ENCODE peak calls at places on chromosomes 6 and 20, in five cellular contexts. T, O, S, K and U are unnamed samples.

GRCh38 chr6:84135291-84135690 is 92.2 kb downstream of the CEP162 start:
- DNase-seq in T (no peak), O (no peak), S (no peak), K (no peak), U (no peak)

GRCh38 chr6:145277358-145278097 is 457.8 kb downstream of the EPM2A start:
- DNase-seq in T (no peak), O (no peak), S (no peak), K (no peak), U (no peak)

GRCh38 chr6:56002336-56002735 is 126.9 kb upstream of the BMP5 start:
- DNase-seq in T (no peak), O (no peak), S (no peak), K (no peak), U (no peak)

GRCh38 chr20:50343490-50344179 is 153.0 kb downstream of the CEBPB start:
- DNase-seq in T (no peak), O (no peak), S (no peak), K (no peak), U (no peak)

GRCh38 chr20:49907405-49908257 is 7.7 kb downstream of the SPATA2 start:
- DNase-seq in T (no peak), O (no peak), S (no peak), K (no peak), U (no peak)

GRCh38 chr20:5090191-5090590 is 29.6 kb downstream of the PCNA start:
- DNase-seq in T (peak; percentile 38), O (no peak), S (peak; percentile 48), K (no peak), U (peak; percentile 27)

GRCh38 chr6:84556541-84557335 is 207.7 kb downstream of the TBX18 start:
- DNase-seq in T (no peak), O (no peak), S (no peak), K (no peak), U (no peak)

GRCh38 chr6:12327391-12327790 is 37.2 kb downstream of the EDN1 start:
- DNase-seq in T (no peak), O (no peak), S (no peak), K (peak; percentile 59), U (no peak)

GRCh38 chr20:23149623-23150279 is 63.6 kb upstream of the CD93 start:
- DNase-seq in T (no peak), O (no peak), S (no peak), K (no peak), U (peak; percentile 9)

GRCh38 chr20:46050444-46050843 is 21.4 kb downstream of the SLC12A5 start:
- DNase-seq in T (no peak), O (no peak), S (no peak), K (no peak), U (no peak)

GRCh38 chr6:158826819-158827501 is 7.8 kb upstream of the EZR start:
- DNase-seq in T (no peak), O (no peak), S (peak; percentile 49), K (no peak), U (no peak)

GRCh38 chr20:20664795-20665194 is 47.6 kb downstream of the RALGAPA2 start:
- DNase-seq in T (peak; percentile 22), O (peak; percentile 17), S (peak; percentile 34), K (no peak), U (no peak)

GRCh38 chr6:46888031-46888430 is 33.7 kb downstream of the ADGRF5 start:
- DNase-seq in T (no peak), O (no peak), S (no peak), K (no peak), U (no peak)

GRCh38 chr6:142642651-142643050 is 302.3 kb downstream of the HIVEP2 start:
- DNase-seq in T (no peak), O (no peak), S (no peak), K (no peak), U (no peak)

GRCh38 chr6:41723178-41723935 is 12.1 kb downstream of the TFEB start:
- DNase-seq in T (no peak), O (peak; percentile 78), S (peak; percentile 89), K (peak; percentile 97), U (no peak)

GRCh38 chr6:29723666-29724588 is 693 bp downstream of the HLA-F start:
- DNase-seq in T (peak; percentile 86), O (peak; percentile 53), S (peak; percentile 87), K (peak; percentile 31), U (peak; percentile 76)

GRCh38 chr20:18091624-18092023 is 33.9 kb upstream of the OVOL2 start:
- DNase-seq in T (no peak), O (no peak), S (no peak), K (no peak), U (no peak)

GRCh38 chr6:27604986-27605385 is 132.1 kb upstream of the ZNF184 start:
- DNase-seq in T (no peak), O (no peak), S (peak; percentile 42), K (no peak), U (no peak)

GRCh38 chr6:111534366-111534765 is 51.3 kb upstream of the REV3L start:
- DNase-seq in T (no peak), O (no peak), S (no peak), K (no peak), U (no peak)

GRCh38 chr6:47149554-47149953 is 107.4 kb upstream of the ADGRF1 start:
- DNase-seq in T (no peak), O (no peak), S (no peak), K (no peak), U (no peak)

GRCh38 chr6:69398311-69398710 is 398.5 kb downstream of the LMBRD1 start:
- DNase-seq in T (no peak), O (no peak), S (no peak), K (no peak), U (no peak)

GRCh38 chr20:6480328-6481030 is 287.0 kb upstream of the BMP2 start:
- DNase-seq in T (no peak), O (no peak), S (no peak), K (no peak), U (no peak)

GRCh38 chr6:155187994-155188706 is 75.7 kb upstream of the CLDN20 start:
- DNase-seq in T (no peak), O (no peak), S (no peak), K (peak; percentile 48), U (no peak)

GRCh38 chr6:30556714-30556963 is 350 bp upstream of the GNL1 start:
- DNase-seq in T (peak; percentile 94), O (peak; percentile 88), S (peak; percentile 91), K (no peak), U (peak; percentile 92)

GRCh38 chr6:48476257-48476656 is 365.3 kb upstream of the PTCHD4 start:
- DNase-seq in T (no peak), O (peak; percentile 58), S (no peak), K (no peak), U (no peak)

GRCh38 chr6:165880721-165881120 is 217.7 kb upstream of the PDE10A start:
- DNase-seq in T (no peak), O (no peak), S (no peak), K (no peak), U (no peak)

GRCh38 chr20:53839423-53840176 is 230.8 kb downstream of the BCAS1 start:
- DNase-seq in T (peak; percentile 82), O (no peak), S (peak; percentile 51), K (no peak), U (peak; percentile 82)

GRCh38 chr6:163828038-163828790 is 413.7 kb downstream of the QKI start:
- DNase-seq in T (no peak), O (peak; percentile 43), S (no peak), K (peak; percentile 65), U (no peak)

GRCh38 chr6:10719386-10720228 is 3.3 kb upstream of the TMEM14C start:
- DNase-seq in T (peak; percentile 61), O (no peak), S (no peak), K (no peak), U (peak; percentile 59)

GRCh38 chr20:9600562-9600961 is 86.2 kb downstream of the LAMP5 start:
- DNase-seq in T (no peak), O (peak; percentile 65), S (no peak), K (no peak), U (no peak)

GRCh38 chr20:24590193-24590982 is 121.0 kb downstream of the SYNDIG1 start:
- DNase-seq in T (no peak), O (no peak), S (no peak), K (no peak), U (no peak)

GRCh38 chr6:110255356-110255755 is 75.1 kb downstream of the CDC40 start:
- DNase-seq in T (peak; percentile 41), O (no peak), S (peak; percentile 17), K (peak; percentile 45), U (peak; percentile 19)

GRCh38 chr20:31977080-31977479 is 9.1 kb downstream of the XKR7 start:
- DNase-seq in T (no peak), O (no peak), S (no peak), K (no peak), U (no peak)

GRCh38 chr6:3350252-3350826 is 91.6 kb downstream of the PSMG4 start:
- DNase-seq in T (no peak), O (peak; percentile 86), S (no peak), K (no peak), U (no peak)

GRCh38 chr6:13873288-13874190 is 51.2 kb upstream of the RNF182 start:
- DNase-seq in T (peak; percentile 78), O (peak; percentile 90), S (peak; percentile 89), K (peak; percentile 51), U (peak; percentile 69)

GRCh38 chr6:44468835-44469234 is 81.3 kb downstream of the CDC5L start:
- DNase-seq in T (no peak), O (no peak), S (no peak), K (no peak), U (no peak)

GRCh38 chr6:167805349-167806060 is 21.2 kb upstream of the AFDN start:
- DNase-seq in T (no peak), O (no peak), S (no peak), K (no peak), U (no peak)

GRCh38 chr20:61748376-61748775 is 317.3 kb downstream of the TAF4 start:
- DNase-seq in T (no peak), O (no peak), S (no peak), K (peak; percentile 36), U (no peak)

GRCh38 chr6:151437401-151437800 is 14.5 kb downstream of the RMND1 start:
- DNase-seq in T (no peak), O (no peak), S (no peak), K (no peak), U (no peak)

GRCh38 chr6:165605901-165606739 is 56.9 kb downstream of the PDE10A start:
- DNase-seq in T (no peak), O (no peak), S (no peak), K (no peak), U (no peak)